ENCODE peak calls at places on chromosomes 7 and 10, in four cellular contexts. N is suprapubic skin, B is colonic mucosa, T is IMR-90. S is an unnamed sample.

GRCh38 chr10:80486151-80486692 is 32.1 kb downstream of the TSPAN14 start:
- DNase-seq in T (no peak), B (no peak), N (no peak), S (peak)

GRCh38 chr7:3267928-3268690 is 32.9 kb upstream of the SDK1 start:
- DNase-seq in T (peak), B (no peak), N (no peak), S (no peak)

GRCh38 chr7:103735377-103735776 is 254.1 kb downstream of the RELN start:
- DNase-seq in N (no peak), T (peak), B (no peak), S (no peak)

GRCh38 chr7:69898189-69898588 is 299.9 kb downstream of the AUTS2 start:
- DNase-seq in T (no peak), B (no peak), N (no peak), S (no peak)

GRCh38 chr7:22726345-22726848 is 603 bp upstream of the IL6 start:
- DNase-seq in T (peak), N (peak), B (no peak), S (no peak)

GRCh38 chr7:77349141-77349540 is 67.0 kb downstream of the GSAP start:
- DNase-seq in B (no peak), N (no peak), T (peak), S (no peak)

GRCh38 chr7:31059551-31059950 is 7.4 kb downstream of the ADCYAP1R1 start:
- DNase-seq in B (no peak), N (no peak), T (no peak), S (no peak)

GRCh38 chr7:115654384-115655181 is 376.0 kb downstream of the TFEC start:
- DNase-seq in T (peak), B (no peak), N (no peak), S (no peak)

GRCh38 chr7:47458057-47458456 is 123.9 kb downstream of the TNS3 start:
- DNase-seq in T (peak), N (peak), B (no peak), S (no peak)

GRCh38 chr7:158588085-158588877 is 658 bp upstream of the PTPRN2 start:
- DNase-seq in N (no peak), T (no peak), B (no peak), S (no peak)
- H3K27ac ChIP-seq in N (no peak), T (no peak), B (no peak), S (no peak)

DNA sequence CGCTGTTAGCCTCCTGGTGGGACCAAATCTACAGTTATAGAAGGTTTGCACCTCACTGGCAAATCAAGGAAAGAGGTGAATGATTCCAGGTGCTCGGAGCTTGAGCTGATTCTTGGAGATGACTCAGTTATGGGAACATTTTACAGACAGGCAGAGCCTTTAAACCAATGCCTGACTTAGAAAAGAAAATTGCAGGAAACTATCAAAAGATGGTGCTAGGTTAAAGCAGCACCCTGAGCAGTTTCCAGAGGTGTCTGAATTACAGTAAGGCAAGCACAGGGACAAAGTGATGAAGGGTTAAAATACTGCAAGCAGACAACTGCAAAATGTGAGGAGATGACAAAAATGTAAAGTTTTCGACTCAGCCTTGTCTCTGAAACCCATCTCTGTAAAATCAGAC is 3.0 kb downstream of the LRRTM3 start:
- DNase-seq in N (no peak), B (no peak), T (no peak), S (no peak)
- H3K27ac ChIP-seq in N (no peak), B (no peak), T (no peak), S (no peak)

GRCh38 chr10:126384269-126384873 is 3.9 kb downstream of the ADAM12 start:
- DNase-seq in B (no peak), N (no peak), T (peak), S (no peak)
- H3K27ac ChIP-seq in B (no peak), N (no peak), T (peak), S (no peak)

GRCh38 chr7:36390199-36391090 is 783 bp downstream of the ANLN start:
- DNase-seq in T (peak), B (peak), N (peak), S (no peak)
- H3K27ac ChIP-seq in T (peak), B (peak), N (peak), S (peak)

GRCh38 chr10:90440870-90441269 is 417.0 kb downstream of the HTR7 start:
- DNase-seq in T (no peak), N (no peak), B (no peak), S (no peak)
- H3K27ac ChIP-seq in T (no peak), N (no peak), B (no peak), S (no peak)

GRCh38 chr7:51082940-51083533 is 233.6 kb downstream of the COBL start:
- DNase-seq in N (no peak), T (no peak), B (no peak), S (peak)

GRCh38 chr7:51081270-51081890 is 235.2 kb downstream of the COBL start:
- DNase-seq in B (no peak), T (no peak), N (no peak), S (no peak)

GRCh38 chr7:51084121-51084520 is 232.5 kb downstream of the COBL start:
- DNase-seq in N (no peak), T (no peak), B (no peak), S (no peak)

GRCh38 chr7:51080622-51081269 is 235.9 kb downstream of the COBL start:
- DNase-seq in B (no peak), N (no peak), T (no peak), S (no peak)

GRCh38 chr7:51082096-51082840 is 234.3 kb downstream of the COBL start:
- DNase-seq in T (no peak), B (no peak), N (no peak), S (peak)
- H3K27ac ChIP-seq in T (no peak), B (no peak), N (no peak), S (no peak)

GRCh38 chr10:118701529-118702323 is 53.0 kb downstream of the CACUL1 start:
- DNase-seq in T (peak), B (no peak), N (no peak), S (no peak)

GRCh38 chr10:118692911-118693310 is 61.9 kb downstream of the CACUL1 start:
- DNase-seq in N (no peak), T (peak), B (no peak), S (no peak)

GRCh38 chr10:118694848-118695247 is 59.9 kb downstream of the CACUL1 start:
- DNase-seq in B (no peak), N (no peak), T (peak), S (no peak)

GRCh38 chr10:118698421-118698820 is 56.3 kb downstream of the CACUL1 start:
- DNase-seq in T (peak), B (peak), N (no peak), S (no peak)
- H3K27ac ChIP-seq in T (no peak), B (no peak), N (no peak), S (no peak)

GRCh38 chr10:75730847-75731246 is 299.4 kb downstream of the LRMDA start:
- DNase-seq in T (no peak), B (no peak), N (no peak), S (no peak)

GRCh38 chr10:75736889-75737610 is 305.6 kb downstream of the LRMDA start:
- DNase-seq in N (no peak), B (no peak), T (no peak), S (no peak)

DNA sequence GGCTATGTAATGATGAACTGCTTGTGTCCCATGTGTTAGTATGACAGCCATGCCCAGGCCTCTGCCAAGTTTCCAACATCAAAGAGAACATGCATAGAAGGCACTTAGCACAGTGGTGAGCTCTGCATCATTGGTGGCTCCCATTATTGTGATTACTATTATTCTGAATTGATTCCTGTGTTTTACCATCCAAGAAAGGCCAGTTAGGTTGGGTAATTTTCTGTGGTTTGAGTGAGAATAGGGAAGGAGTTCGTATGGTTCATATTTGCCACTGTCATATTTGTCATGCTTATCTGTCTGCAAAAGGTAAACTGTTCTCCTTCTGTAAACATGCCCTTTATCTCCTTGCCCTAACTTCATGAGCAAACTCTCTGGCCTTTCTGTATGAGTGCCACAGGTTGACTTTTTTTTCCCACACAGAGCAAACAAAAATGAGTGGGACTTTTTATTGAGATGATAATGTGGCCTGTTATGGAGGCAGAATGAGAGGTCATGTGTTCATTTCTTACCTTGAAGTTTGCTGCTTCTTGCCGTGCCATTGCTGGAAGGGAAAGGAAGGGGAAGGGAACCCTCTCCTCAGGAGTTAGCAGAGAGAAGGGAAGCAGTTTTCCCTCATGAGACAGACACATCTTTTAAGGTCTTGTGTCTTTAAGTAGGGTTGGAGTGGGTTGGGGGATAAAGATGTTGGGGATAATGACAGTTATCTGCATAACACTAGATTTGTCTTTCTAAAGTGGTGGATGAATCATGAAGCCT is 301.9 kb downstream of the LRMDA start:
- DNase-seq in N (no peak), B (no peak), T (no peak), S (no peak)
- H3K27ac ChIP-seq in N (no peak), B (no peak), T (no peak), S (no peak)